ENCODE peak calls at places on chromosomes 3 and 15, in seven cellular contexts. F is IMR-90, K is upper lobe of left lung, E is GM12878, H is right lobe of liver, Z is uterus, J is breast epithelium. P is an unnamed sample.
A peak's percentile ranks its signal among the peaks of the same experiment; 100 is the strongest.

GRCh38 chr15:63986751-63987341 is 59.4 kb downstream of the DAPK2 start:
- DNase-seq in F (no peak), K (peak; percentile 60), E (peak; percentile 96), H (no peak), Z (no peak), J (no peak), P (no peak)

GRCh38 chr3:70556056-70556455 is 243.6 kb upstream of the MDFIC2 start:
- DNase-seq in F (peak; percentile 69), K (no peak), E (no peak), H (no peak), Z (no peak), J (no peak), P (no peak)

GRCh38 chr3:173748140-173748539 is 350.6 kb downstream of the NLGN1 start:
- DNase-seq in F (no peak), K (no peak), E (no peak), H (no peak), Z (no peak), J (no peak), P (no peak)

GRCh38 chr3:126996905-126997304 is 14.0 kb downstream of the PLXNA1 start:
- DNase-seq in F (peak; percentile 15), K (no peak), E (no peak), H (no peak), Z (no peak), J (no peak), P (no peak)

GRCh38 chr3:134836921-134837320 is 41.9 kb downstream of the EPHB1 start:
- DNase-seq in F (no peak), K (no peak), E (no peak), H (no peak), Z (no peak), J (no peak), P (no peak)

GRCh38 chr3:120678984-120679383 is 3.1 kb downstream of the HGD start:
- DNase-seq in F (no peak), K (no peak), E (no peak), H (no peak), Z (no peak), J (no peak), P (no peak)

GRCh38 chr15:78437762-78438594 is at the start of gene IREB2:
- DNase-seq in F (peak; percentile 98), K (peak; percentile 99), E (peak; percentile 94), H (peak; percentile 98), Z (peak; percentile 97), J (peak; percentile 98), P (peak; percentile 98)

GRCh38 chr3:193909387-193909786 is 226.6 kb upstream of the HES1 start:
- DNase-seq in F (no peak), K (peak; percentile 35), E (peak; percentile 38), H (no peak), Z (no peak), J (no peak), P (no peak)

GRCh38 chr15:68609618-68610017 is 30.8 kb downstream of the CORO2B start:
- DNase-seq in F (no peak), K (no peak), E (no peak), H (no peak), Z (peak; percentile 88), J (peak; percentile 35), P (peak; percentile 50)

GRCh38 chr15:28023422-28023821 is 75.7 kb downstream of the OCA2 start:
- DNase-seq in F (no peak), K (no peak), E (no peak), H (no peak), Z (no peak), J (no peak), P (no peak)

GRCh38 chr15:65583701-65584100 is 27.2 kb downstream of the INTS14 start:
- DNase-seq in F (peak; percentile 41), K (no peak), E (peak; percentile 28), H (no peak), Z (no peak), J (no peak), P (no peak)

GRCh38 chr3:10557250-10557649 is 51.9 kb upstream of the ATP2B2 start:
- DNase-seq in F (no peak), K (peak; percentile 10), E (no peak), H (no peak), Z (no peak), J (no peak), P (no peak)

GRCh38 chr15:85073556-85074194 is 92.0 kb downstream of the PDE8A start:
- DNase-seq in F (peak; percentile 42), K (no peak), E (no peak), H (no peak), Z (no peak), J (no peak), P (no peak)

GRCh38 chr3:13203398-13204176 is 130.4 kb upstream of the IQSEC1 start:
- DNase-seq in F (no peak), K (no peak), E (no peak), H (peak; percentile 40), Z (no peak), J (no peak), P (no peak)

DNA sequence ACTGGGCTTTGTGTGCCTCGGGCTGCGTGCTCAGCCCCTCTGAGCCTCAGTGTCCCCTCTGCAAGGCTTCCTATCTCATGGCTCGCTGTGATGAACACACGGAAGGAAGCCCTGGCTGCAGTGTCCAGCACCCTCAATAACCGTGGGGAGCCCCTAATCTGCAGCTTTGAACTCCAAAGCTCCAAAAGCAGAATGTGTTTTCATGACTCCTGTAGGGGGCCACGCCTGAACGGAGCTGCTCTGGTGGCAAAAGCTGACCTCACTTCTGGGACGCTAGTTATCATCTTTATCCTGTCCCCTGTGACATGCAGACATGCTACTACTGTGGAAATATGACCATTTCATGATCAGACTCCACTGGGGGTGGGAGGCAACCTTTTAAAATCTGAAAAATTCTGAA is 98.8 kb downstream of the SEC22A start:
- DNase-seq in F (no peak), K (no peak), E (no peak), H (peak; percentile 31), Z (no peak), J (no peak), P (no peak)
- TF ChIP-seq CTCF in F (no peak), K (no peak), E (no peak), H (no peak), Z (no peak), J (no peak), P (no peak)

DNA sequence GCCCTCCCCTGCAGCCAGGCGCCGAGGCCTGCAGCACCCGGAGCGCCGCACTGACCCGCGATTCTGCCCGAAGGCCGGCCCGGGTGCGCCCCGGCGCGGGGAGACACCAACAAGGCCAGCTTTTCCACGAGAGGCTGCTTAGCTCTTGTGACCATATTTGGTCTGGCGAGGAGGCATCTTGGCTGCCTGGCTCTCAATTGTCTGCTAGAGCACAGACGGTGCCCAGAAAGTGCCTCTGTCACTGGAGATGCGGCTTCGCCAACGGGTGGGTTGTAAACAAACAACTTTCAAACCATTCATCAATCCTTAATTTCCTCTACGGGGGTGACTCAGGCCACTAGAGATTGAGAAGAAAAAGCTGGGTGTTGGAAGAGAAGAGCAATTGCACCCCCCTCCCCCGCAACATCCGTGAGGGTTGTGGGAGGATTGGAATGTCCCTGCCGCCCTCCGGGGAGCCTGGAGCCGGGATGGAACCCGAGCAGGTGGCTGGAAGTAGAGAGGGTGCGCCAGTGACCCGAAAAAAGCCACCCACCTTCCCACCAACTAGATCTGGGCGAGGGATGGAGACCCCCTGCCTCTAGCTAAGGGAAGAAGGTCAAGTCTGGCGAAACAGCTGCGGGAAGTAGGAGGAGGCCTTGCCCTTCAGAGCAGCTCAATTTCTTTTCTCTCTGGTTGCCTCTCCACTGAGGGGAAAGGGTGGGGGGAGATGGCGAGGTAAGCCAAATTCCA is 783 bp upstream of the WWTR1 start:
- DNase-seq in F (peak; percentile 86), K (peak; percentile 86), E (no peak), H (peak; percentile 80), Z (peak; percentile 86), J (peak; percentile 86), P (peak; percentile 45)
- H3K27me3 ChIP-seq in F (no peaks in the 10 kb centered on the region), K (no peaks in the 10 kb centered on the region), E (no peaks in the 10 kb centered on the region), H (no peaks in the 10 kb centered on the region), Z (no peaks in the 10 kb centered on the region), J (no peaks in the 10 kb centered on the region), P (no peaks in the 10 kb centered on the region)

DNA sequence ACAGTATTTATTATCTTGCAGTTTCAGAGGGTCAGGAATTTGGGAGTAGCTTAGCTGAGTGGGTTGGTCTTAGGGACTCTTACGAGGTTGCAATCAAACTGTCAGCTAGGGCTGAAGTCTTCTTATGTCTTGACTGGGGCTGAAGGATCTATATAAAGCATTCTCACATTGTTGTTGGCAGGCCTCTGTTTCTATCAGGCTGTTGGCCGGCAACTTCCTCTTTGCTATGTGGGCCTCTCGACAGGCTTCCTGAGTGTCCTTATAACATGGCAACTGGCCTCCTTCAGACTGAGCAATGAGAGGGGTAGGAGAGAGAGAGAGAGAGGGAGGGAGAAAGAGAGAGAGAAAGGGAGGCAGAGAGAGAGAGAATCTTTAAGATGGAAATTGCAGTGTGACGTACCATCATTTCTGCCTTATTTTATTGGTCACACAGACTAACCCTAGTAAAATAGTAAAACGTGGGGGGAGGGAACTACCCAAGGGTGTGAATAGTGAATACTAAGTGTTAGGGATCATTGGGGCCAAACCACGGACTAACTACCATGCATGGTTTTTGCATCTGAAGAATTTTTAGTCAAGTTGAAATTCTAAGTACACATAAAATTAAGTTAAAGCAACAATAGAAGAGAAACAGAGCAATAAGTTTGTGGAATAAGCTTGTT is 16.1 kb downstream of the FGF7 start:
- DNase-seq in F (no peak), K (peak; percentile 77), E (peak; percentile 11), H (no peak), Z (peak; percentile 34), J (no peak), P (peak; percentile 16)
- TF ChIP-seq POLR2A in F (no peak), K (no peak), E (no peak), H (no peak), Z (no peak), J (no peak), P (no peak)

DNA sequence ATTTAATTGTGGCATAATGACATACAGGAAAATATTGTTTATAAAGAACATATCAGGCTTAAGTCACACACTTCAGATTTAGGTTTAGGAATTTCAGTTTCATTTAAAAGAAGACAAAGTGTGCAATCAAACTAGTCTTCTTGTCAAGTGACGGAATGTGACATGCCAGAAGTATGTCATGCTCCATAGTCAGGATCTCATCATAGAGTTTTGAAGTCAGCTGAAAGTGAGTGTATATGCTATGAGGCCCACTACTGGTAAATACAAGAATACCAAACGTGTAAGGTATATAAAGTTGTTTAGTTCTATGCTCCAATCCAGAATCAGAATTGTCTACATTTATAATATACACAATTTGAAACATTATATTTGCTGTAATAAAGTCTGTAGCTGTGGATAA is 988.4 kb downstream of the TBL1XR1 start:
- DNase-seq in F (no peak), K (no peak), E (no peak), H (no peak), Z (no peak), J (no peak), P (no peak)
- TF ChIP-seq CTCF in F (no peak), K (no peak), E (no peak), H (no peak), Z (no peak), J (no peak), P (no peak)

P was measured in body of pancreas.